ENCODE peak calls at places on chromosomes 4 and X, in five cellular contexts. P, D, Q, H and R are unnamed samples.

GRCh38 chr4:1058198-1058996 is 47.0 kb downstream of the FGFRL1 start:
- DNase-seq in Q (peak), D (no peak), H (no peak), P (peak), R (no peak)

GRCh38 chr4:110849461-110849860 is 226.6 kb upstream of the PITX2 start:
- DNase-seq in Q (no peak), P (no peak), H (no peak), D (no peak), R (no peak)

GRCh38 chrX:22272613-22273012 is at the start of gene CBLL2:
- DNase-seq in H (no peak), P (no peak), D (no peak), Q (no peak), R (no peak)

GRCh38 chr4:90190510-90190909 is 63.3 kb downstream of the CCSER1 start:
- DNase-seq in P (no peak), D (no peak), Q (no peak), H (no peak), R (no peak)

GRCh38 chrX:110992611-110993010 is 103.4 kb upstream of the PAK3 start:
- DNase-seq in Q (peak), D (no peak), P (peak), H (peak), R (peak)

GRCh38 chr4:141605425-141605856 is 30.9 kb upstream of the IL15 start:
- DNase-seq in H (no peak), P (no peak), D (no peak), Q (no peak), R (no peak)

GRCh38 chr4:47913328-47913727 is 1.1 kb downstream of the NFXL1 start:
- DNase-seq in D (no peak), P (peak), H (no peak), Q (no peak), R (no peak)

GRCh38 chr4:26009502-26009901 is 95.5 kb downstream of the SMIM20 start:
- DNase-seq in H (no peak), Q (no peak), P (no peak), D (no peak), R (no peak)

GRCh38 chr4:1600211-1600780 is 83.8 kb downstream of the FAM53A start:
- DNase-seq in Q (no peak), H (no peak), D (no peak), P (no peak), R (no peak)

GRCh38 chr4:39231660-39232059 is 49.3 kb downstream of the WDR19 start:
- DNase-seq in Q (no peak), P (no peak), D (no peak), H (no peak), R (no peak)

GRCh38 chr4:148539387-148539786 is 97.2 kb upstream of the NR3C2 start:
- DNase-seq in H (no peak), D (no peak), P (peak), Q (peak), R (no peak)

GRCh38 chr4:151644625-151645024 is 116.2 kb downstream of the GATB start:
- DNase-seq in D (no peak), P (peak), H (peak), Q (peak), R (peak)

GRCh38 chrX:103687073-103687695 is 685 bp upstream of the MORF4L2 start:
- DNase-seq in H (peak), D (peak), Q (peak), P (peak), R (peak)
- TF ChIP-seq CTCF in H (no peak), D (peak), Q (peak), P (no peak), R (peak)

GRCh38 chr4:5979981-5980380 is 38.2 kb downstream of the C4orf50 start:
- DNase-seq in P (peak), Q (no peak), H (peak), D (no peak), R (peak)
- TF ChIP-seq CTCF in P (peak), Q (no peak), H (no peak), D (no peak), R (no peak)

GRCh38 chr4:88659061-88659889 is 38.4 kb downstream of the NAP1L5 start:
- DNase-seq in H (peak), Q (peak), D (no peak), P (peak), R (peak)
- TF ChIP-seq CTCF in H (peak), Q (peak), D (peak), P (peak), R (peak)

GRCh38 chr4:177371452-177371851 is 61.8 kb downstream of the NEIL3 start:
- DNase-seq in Q (no peak), P (no peak), D (no peak), H (no peak), R (no peak)

GRCh38 chr4:177375372-177375771 is 65.7 kb downstream of the NEIL3 start:
- DNase-seq in Q (no peak), H (no peak), P (no peak), D (no peak), R (no peak)

GRCh38 chr4:177374966-177375365 is 65.3 kb downstream of the NEIL3 start:
- DNase-seq in D (no peak), Q (no peak), H (no peak), P (no peak), R (no peak)

GRCh38 chr4:177380730-177381287 is 61.4 kb downstream of the AGA start:
- DNase-seq in Q (no peak), D (no peak), H (peak), P (peak), R (no peak)

DNA sequence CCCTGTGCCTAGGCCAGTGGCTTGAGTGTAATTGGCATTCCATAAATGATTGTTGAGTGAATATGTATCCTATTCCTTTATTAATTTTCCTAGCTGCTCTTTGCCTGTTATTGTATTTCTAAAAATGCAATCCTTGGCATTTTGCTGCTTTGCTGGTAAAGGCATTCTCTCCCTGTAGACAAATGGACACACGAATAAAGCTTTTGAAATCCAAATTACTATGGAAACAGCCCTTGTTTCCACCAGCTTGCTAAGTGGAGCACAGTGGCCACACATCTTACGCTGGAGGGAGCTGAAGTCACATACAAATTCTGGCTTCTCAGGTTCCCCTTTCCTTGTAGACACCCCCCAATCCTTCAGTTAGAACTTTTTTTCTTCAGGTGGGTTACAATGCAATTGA is 66.3 kb downstream of the AGA start:
- DNase-seq in P (no peak), H (no peak), Q (no peak), D (no peak), R (no peak)
- TF ChIP-seq CTCF in P (no peak), H (no peak), Q (no peak), D (no peak), R (no peak)